ENCODE peak calls at places on chromosome 5, in ten cellular contexts. One of them, this sample, is unnamed.

GRCh38 chr5:121377446-121377845 is 474.2 kb upstream of the FTMT start:
- DNase-seq in NCI-H1417 treated with DMSO at 0.1 percent for 48 hours: no peak
- DNase-seq in lower lobe of right lung: no peak
- DNase-seq in brain microvascular endothelial cell: no peak
- DNase-seq in HCT116: no peak
- DNase-seq in fibroblast of the conjunctiva: no peak
- DNase-seq in activated CD8-positive, alpha-beta memory T cell treated with anti-CD3 and anti-CD28 coated beads for 24 hours: no peak
- DNase-seq in left lung: no peak
- DNase-seq in globus pallidus: no peak
- DNase-seq in substantia nigra: no peak
- DNase-seq in this sample: no peak

GRCh38 chr5:8376478-8376877 is 507.5 kb downstream of the MTRR start:
- DNase-seq in fibroblast of the conjunctiva: no peak
- DNase-seq in activated CD8-positive, alpha-beta memory T cell treated with anti-CD3 and anti-CD28 coated beads for 24 hours: no peak
- DNase-seq in brain microvascular endothelial cell: no peak
- DNase-seq in NCI-H1417 treated with DMSO at 0.1 percent for 48 hours: no peak
- DNase-seq in left lung: no peak
- DNase-seq in substantia nigra: no peak
- DNase-seq in globus pallidus: no peak
- DNase-seq in lower lobe of right lung: no peak
- DNase-seq in HCT116: no peak
- DNase-seq in this sample: no peak

GRCh38 chr5:109191153-109191558 is 218.6 kb downstream of the PJA2 start:
- DNase-seq in brain microvascular endothelial cell: peak
- DNase-seq in lower lobe of right lung: no peak
- DNase-seq in substantia nigra: no peak
- DNase-seq in fibroblast of the conjunctiva: peak
- DNase-seq in HCT116: peak
- DNase-seq in NCI-H1417 treated with DMSO at 0.1 percent for 48 hours: no peak
- DNase-seq in activated CD8-positive, alpha-beta memory T cell treated with anti-CD3 and anti-CD28 coated beads for 24 hours: no peak
- DNase-seq in globus pallidus: no peak
- DNase-seq in left lung: no peak
- DNase-seq in this sample: no peak

GRCh38 chr5:24642022-24642421 is 2.8 kb downstream of the CDH10 start:
- DNase-seq in activated CD8-positive, alpha-beta memory T cell treated with anti-CD3 and anti-CD28 coated beads for 24 hours: no peak
- DNase-seq in globus pallidus: peak
- DNase-seq in brain microvascular endothelial cell: peak
- DNase-seq in substantia nigra: no peak
- DNase-seq in fibroblast of the conjunctiva: peak
- DNase-seq in lower lobe of right lung: no peak
- DNase-seq in left lung: no peak
- DNase-seq in NCI-H1417 treated with DMSO at 0.1 percent for 48 hours: no peak
- DNase-seq in HCT116: no peak
- DNase-seq in this sample: no peak

GRCh38 chr5:68848086-68848485 is 245.7 kb upstream of the SLC30A5 start:
- DNase-seq in activated CD8-positive, alpha-beta memory T cell treated with anti-CD3 and anti-CD28 coated beads for 24 hours: no peak
- DNase-seq in fibroblast of the conjunctiva: no peak
- DNase-seq in left lung: no peak
- DNase-seq in HCT116: no peak
- DNase-seq in brain microvascular endothelial cell: peak
- DNase-seq in NCI-H1417 treated with DMSO at 0.1 percent for 48 hours: no peak
- DNase-seq in globus pallidus: no peak
- DNase-seq in substantia nigra: no peak
- DNase-seq in lower lobe of right lung: no peak
- DNase-seq in this sample: no peak

GRCh38 chr5:171975262-171975876 is 31.1 kb downstream of the FBXW11 start:
- DNase-seq in HCT116: no peak
- DNase-seq in substantia nigra: no peak
- DNase-seq in fibroblast of the conjunctiva: no peak
- DNase-seq in left lung: no peak
- DNase-seq in NCI-H1417 treated with DMSO at 0.1 percent for 48 hours: no peak
- DNase-seq in activated CD8-positive, alpha-beta memory T cell treated with anti-CD3 and anti-CD28 coated beads for 24 hours: no peak
- DNase-seq in lower lobe of right lung: no peak
- DNase-seq in globus pallidus: no peak
- DNase-seq in brain microvascular endothelial cell: peak
- DNase-seq in this sample: no peak

GRCh38 chr5:124333295-124333979 is 413.0 kb downstream of the ZNF608 start:
- DNase-seq in NCI-H1417 treated with DMSO at 0.1 percent for 48 hours: no peak
- DNase-seq in HCT116: no peak
- DNase-seq in lower lobe of right lung: no peak
- DNase-seq in fibroblast of the conjunctiva: no peak
- DNase-seq in left lung: no peak
- DNase-seq in activated CD8-positive, alpha-beta memory T cell treated with anti-CD3 and anti-CD28 coated beads for 24 hours: no peak
- DNase-seq in substantia nigra: no peak
- DNase-seq in brain microvascular endothelial cell: no peak
- DNase-seq in globus pallidus: no peak
- DNase-seq in this sample: no peak

GRCh38 chr5:91170266-91170665 is 212.9 kb downstream of the ARRDC3 start:
- DNase-seq in brain microvascular endothelial cell: no peak
- DNase-seq in HCT116: no peak
- DNase-seq in substantia nigra: no peak
- DNase-seq in left lung: no peak
- DNase-seq in globus pallidus: no peak
- DNase-seq in lower lobe of right lung: no peak
- DNase-seq in activated CD8-positive, alpha-beta memory T cell treated with anti-CD3 and anti-CD28 coated beads for 24 hours: no peak
- DNase-seq in NCI-H1417 treated with DMSO at 0.1 percent for 48 hours: no peak
- DNase-seq in fibroblast of the conjunctiva: peak
- DNase-seq in this sample: no peak

GRCh38 chr5:97658116-97658900 is 475.3 kb upstream of the RIOK2 start:
- DNase-seq in globus pallidus: no peak
- DNase-seq in fibroblast of the conjunctiva: no peak
- DNase-seq in lower lobe of right lung: no peak
- DNase-seq in NCI-H1417 treated with DMSO at 0.1 percent for 48 hours: no peak
- DNase-seq in brain microvascular endothelial cell: no peak
- DNase-seq in HCT116: no peak
- DNase-seq in activated CD8-positive, alpha-beta memory T cell treated with anti-CD3 and anti-CD28 coated beads for 24 hours: no peak
- DNase-seq in substantia nigra: no peak
- DNase-seq in left lung: no peak
- DNase-seq in this sample: no peak

GRCh38 chr5:31993182-31993961 is 180.7 kb downstream of the GOLPH3 start:
- DNase-seq in HCT116: no peak
- DNase-seq in left lung: no peak
- DNase-seq in lower lobe of right lung: no peak
- DNase-seq in activated CD8-positive, alpha-beta memory T cell treated with anti-CD3 and anti-CD28 coated beads for 24 hours: no peak
- DNase-seq in NCI-H1417 treated with DMSO at 0.1 percent for 48 hours: no peak
- DNase-seq in substantia nigra: no peak
- DNase-seq in globus pallidus: no peak
- DNase-seq in brain microvascular endothelial cell: peak
- DNase-seq in fibroblast of the conjunctiva: peak
- DNase-seq in this sample: no peak

GRCh38 chr5:8825161-8825757 is 720.6 kb downstream of the SEMA5A start:
- DNase-seq in NCI-H1417 treated with DMSO at 0.1 percent for 48 hours: no peak
- DNase-seq in globus pallidus: no peak
- DNase-seq in activated CD8-positive, alpha-beta memory T cell treated with anti-CD3 and anti-CD28 coated beads for 24 hours: no peak
- DNase-seq in substantia nigra: no peak
- DNase-seq in lower lobe of right lung: no peak
- DNase-seq in HCT116: no peak
- DNase-seq in fibroblast of the conjunctiva: no peak
- DNase-seq in left lung: no peak
- DNase-seq in brain microvascular endothelial cell: peak
- DNase-seq in this sample: no peak

GRCh38 chr5:141779642-141780041 is 97.6 kb upstream of the ARAP3 start:
- DNase-seq in activated CD8-positive, alpha-beta memory T cell treated with anti-CD3 and anti-CD28 coated beads for 24 hours: no peak
- DNase-seq in brain microvascular endothelial cell: no peak
- DNase-seq in fibroblast of the conjunctiva: no peak
- DNase-seq in left lung: no peak
- DNase-seq in NCI-H1417 treated with DMSO at 0.1 percent for 48 hours: no peak
- DNase-seq in globus pallidus: no peak
- DNase-seq in substantia nigra: no peak
- DNase-seq in lower lobe of right lung: no peak
- DNase-seq in HCT116: no peak
- DNase-seq in this sample: no peak

GRCh38 chr5:84715087-84715486 is 330.4 kb upstream of the EDIL3 start:
- DNase-seq in NCI-H1417 treated with DMSO at 0.1 percent for 48 hours: no peak
- DNase-seq in brain microvascular endothelial cell: no peak
- DNase-seq in HCT116: no peak
- DNase-seq in activated CD8-positive, alpha-beta memory T cell treated with anti-CD3 and anti-CD28 coated beads for 24 hours: no peak
- DNase-seq in substantia nigra: no peak
- DNase-seq in globus pallidus: no peak
- DNase-seq in left lung: no peak
- DNase-seq in lower lobe of right lung: no peak
- DNase-seq in fibroblast of the conjunctiva: no peak
- DNase-seq in this sample: no peak

GRCh38 chr5:77852514-77853352 is 76.6 kb upstream of the TBCA start:
- DNase-seq in lower lobe of right lung: no peak
- DNase-seq in fibroblast of the conjunctiva: no peak
- DNase-seq in substantia nigra: peak
- DNase-seq in activated CD8-positive, alpha-beta memory T cell treated with anti-CD3 and anti-CD28 coated beads for 24 hours: peak
- DNase-seq in globus pallidus: peak
- DNase-seq in brain microvascular endothelial cell: peak
- DNase-seq in HCT116: no peak
- DNase-seq in NCI-H1417 treated with DMSO at 0.1 percent for 48 hours: no peak
- DNase-seq in left lung: peak
- DNase-seq in this sample: no peak

GRCh38 chr5:111169269-111169668 is 54.9 kb upstream of the CAMK4 start:
- DNase-seq in HCT116: no peak
- DNase-seq in substantia nigra: no peak
- DNase-seq in fibroblast of the conjunctiva: no peak
- DNase-seq in activated CD8-positive, alpha-beta memory T cell treated with anti-CD3 and anti-CD28 coated beads for 24 hours: no peak
- DNase-seq in globus pallidus: no peak
- DNase-seq in NCI-H1417 treated with DMSO at 0.1 percent for 48 hours: no peak
- DNase-seq in lower lobe of right lung: no peak
- DNase-seq in brain microvascular endothelial cell: no peak
- DNase-seq in left lung: no peak
- DNase-seq in this sample: no peak